ENCODE peak calls at places on chromosomes 1 and 21, in six cellular contexts. Y is uterus, Z is GM12891, F is GM12892, K is adrenal gland, R is suprapubic skin. N is an unnamed sample.

GRCh38 chr1:81414417-81415087 is 386.2 kb upstream of the ADGRL2 start:
- DNase-seq in Y (peak; percentile 36), Z (peak; percentile 32), F (peak; percentile 30), K (peak; percentile 43), R (peak; percentile 80), N (peak; percentile 52)

GRCh38 chr1:118217073-118217620 is 32.1 kb upstream of the SPAG17 start:
- DNase-seq in Y (no peak), Z (no peak), F (no peak), K (no peak), R (no peak), N (no peak)

GRCh38 chr1:32405672-32406467 is 11.6 kb upstream of the BSDC1 start:
- DNase-seq in Y (no peak), Z (no peak), F (no peak), K (no peak), R (no peak), N (no peak)

GRCh38 chr1:42962641-42963377 is 4.1 kb upstream of the SLC2A1 start:
- DNase-seq in Y (peak; percentile 67), Z (no peak), F (no peak), K (no peak), R (no peak), N (no peak)

GRCh38 chr1:175400811-175401210 is 208.2 kb upstream of the KIAA0040 start:
- DNase-seq in Y (no peak), Z (no peak), F (no peak), K (no peak), R (no peak), N (no peak)

GRCh38 chr1:234589854-234590620 is 19.9 kb downstream of the IRF2BP2 start:
- DNase-seq in Y (no peak), Z (no peak), F (no peak), K (peak; percentile 83), R (no peak), N (no peak)

GRCh38 chr21:33268392-33268735 is 2.2 kb downstream of the IL10RB start:
- DNase-seq in Y (no peak), Z (no peak), F (no peak), K (no peak), R (no peak), N (no peak)

GRCh38 chr1:153525088-153525713 is 10.6 kb downstream of the S100A6 start:
- DNase-seq in Y (peak; percentile 62), Z (no peak), F (no peak), K (no peak), R (no peak), N (no peak)

GRCh38 chr1:96524100-96524499 is 197.5 kb upstream of the PTBP2 start:
- DNase-seq in Y (no peak), Z (no peak), F (no peak), K (no peak), R (no peak), N (no peak)

GRCh38 chr1:230124187-230125128 is 57.4 kb downstream of the GALNT2 start:
- DNase-seq in Y (no peak), Z (no peak), F (no peak), K (no peak), R (no peak), N (no peak)

GRCh38 chr1:32981003-32981909 is 16.6 kb upstream of the RNF19B start:
- DNase-seq in Y (peak; percentile 37), Z (peak; percentile 63), F (peak; percentile 61), K (peak; percentile 47), R (no peak), N (peak; percentile 77)

GRCh38 chr1:96090134-96090533 is 631.5 kb upstream of the PTBP2 start:
- DNase-seq in Y (no peak), Z (no peak), F (no peak), K (no peak), R (no peak), N (no peak)

GRCh38 chr1:110163591-110163990 is 13.3 kb downstream of the SLC6A17 start:
- DNase-seq in Y (no peak), Z (no peak), F (no peak), K (no peak), R (no peak), N (no peak)

GRCh38 chr1:165960136-165960535 is 132.7 kb downstream of the UCK2 start:
- DNase-seq in Y (no peak), Z (no peak), F (no peak), K (no peak), R (no peak), N (no peak)

DNA sequence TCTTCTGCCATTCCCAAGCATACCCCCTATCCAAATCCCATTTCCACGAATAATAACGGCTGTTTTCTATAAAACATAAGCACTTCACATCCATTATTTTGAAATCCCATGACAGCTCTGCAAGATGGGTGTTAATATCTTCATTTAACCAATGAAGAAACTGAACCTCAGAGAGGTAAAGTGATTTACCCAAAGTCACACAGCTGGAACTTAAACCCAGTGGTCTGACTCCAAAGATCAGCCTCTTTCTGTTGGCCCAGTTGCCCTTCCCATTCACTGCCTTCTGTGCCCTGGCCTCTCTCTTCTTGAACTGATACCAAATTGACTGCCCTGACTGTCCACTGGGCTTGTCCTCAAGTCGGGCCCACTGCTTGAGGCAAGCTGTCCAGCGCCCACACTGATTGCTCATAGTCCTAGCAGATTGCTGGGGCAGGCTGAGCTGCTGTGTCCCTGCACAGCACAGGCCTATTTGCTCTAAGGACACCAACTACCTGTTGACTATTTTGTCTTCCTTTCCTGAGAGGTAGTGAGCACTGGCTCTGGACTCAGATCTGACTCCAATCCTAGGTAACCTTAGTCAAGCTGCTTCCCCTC is 19.3 kb downstream of the TAL1 start:
- DNase-seq in Y (no peak), Z (no peak), F (no peak), K (no peak), R (no peak), N (no peak)
- TF ChIP-seq POLR2A in Y (no peak), Z (no peak), F (no peak), K (no peak), R (no peak), N (no peak)

GRCh38 chr1:38000529-38001453 is 4.5 kb downstream of the FHL3 start:
- DNase-seq in Y (peak; percentile 64), Z (no peak), F (no peak), K (peak; percentile 27), R (no peak), N (peak; percentile 63)
- TF ChIP-seq POLR2A in Y (no peak), Z (no peak), F (no peak), K (no peak), R (no peak), N (no peak)

GRCh38 chr21:27606422-27606821 is 639.5 kb upstream of the ADAMTS5 start:
- DNase-seq in Y (no peak), Z (no peak), F (no peak), K (no peak), R (no peak), N (no peak)
- TF ChIP-seq POLR2A in Y (no peak), Z (no peak), F (no peak), K (no peak), R (no peak), N (no peak)

DNA sequence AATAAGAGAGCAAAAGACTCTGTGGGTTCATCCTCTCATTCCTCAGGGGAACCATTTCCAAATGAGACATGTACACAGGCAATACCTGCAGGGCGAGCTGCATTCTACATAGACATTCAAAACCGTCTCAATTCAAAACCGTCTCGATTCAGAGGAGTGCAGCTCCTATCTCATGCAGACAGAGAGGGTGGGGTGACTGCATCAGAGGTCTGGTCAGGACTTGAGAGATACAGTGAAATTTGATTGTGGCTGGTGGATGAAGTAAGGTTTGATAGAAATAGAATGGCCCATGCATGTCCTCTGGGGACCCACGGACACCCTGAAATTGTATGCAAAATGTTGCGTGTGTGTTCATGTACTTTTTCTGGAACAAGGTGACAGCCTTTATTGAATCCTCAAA is 27.3 kb downstream of the TEX35 start:
- DNase-seq in Y (no peak), Z (no peak), F (no peak), K (no peak), R (no peak), N (no peak)
- TF ChIP-seq POLR2A in Y (no peak), Z (no peak), F (no peak), K (no peak), R (no peak), N (no peak)